ENCODE peak calls at places on chromosomes 3 and 15, in seven cellular contexts. One of them, this sample, is unnamed.
A peak's percentile ranks its signal among the peaks of the same experiment; 100 is the strongest.

GRCh38 chr3:126351771-126352475 is 5.3 kb downstream of the KLF15 start:
- DNase-seq in SK-N-SH: no peak
- DNase-seq in Karpas-422: no peak
- DNase-seq in A549: no peak
- DNase-seq in neural progenitor cell: no peak
- DNase-seq in mammary epithelial cell: no peak
- DNase-seq in IMR-90: no peak
- DNase-seq in this sample: no peak

GRCh38 chr15:70466305-70466704 is 297.1 kb downstream of the UACA start:
- DNase-seq in IMR-90: no peak
- DNase-seq in mammary epithelial cell: no peak
- DNase-seq in SK-N-SH: no peak
- DNase-seq in A549: no peak
- DNase-seq in Karpas-422: no peak
- DNase-seq in neural progenitor cell: no peak
- DNase-seq in this sample: no peak

GRCh38 chr15:67172172-67172571 is 82.3 kb downstream of the AAGAB start:
- DNase-seq in SK-N-SH: no peak
- DNase-seq in neural progenitor cell: no peak
- DNase-seq in A549: no peak
- DNase-seq in mammary epithelial cell: no peak
- DNase-seq in Karpas-422: no peak
- DNase-seq in IMR-90: peak; percentile 63
- DNase-seq in this sample: no peak

GRCh38 chr3:101862453-101863165 is 13.3 kb downstream of the NFKBIZ start:
- DNase-seq in A549: no peak
- DNase-seq in SK-N-SH: no peak
- DNase-seq in mammary epithelial cell: peak; percentile 55
- DNase-seq in neural progenitor cell: no peak
- DNase-seq in Karpas-422: no peak
- DNase-seq in IMR-90: peak; percentile 37
- DNase-seq in this sample: no peak

GRCh38 chr15:87038404-87038803 is 958.7 kb downstream of the AGBL1 start:
- DNase-seq in neural progenitor cell: peak; percentile 9
- DNase-seq in IMR-90: no peak
- DNase-seq in A549: no peak
- DNase-seq in Karpas-422: no peak
- DNase-seq in SK-N-SH: no peak
- DNase-seq in mammary epithelial cell: no peak
- DNase-seq in this sample: no peak

GRCh38 chr3:13098605-13099004 is 25.4 kb upstream of the IQSEC1 start:
- DNase-seq in A549: no peak
- DNase-seq in mammary epithelial cell: no peak
- DNase-seq in neural progenitor cell: no peak
- DNase-seq in IMR-90: no peak
- DNase-seq in SK-N-SH: no peak
- DNase-seq in Karpas-422: no peak
- DNase-seq in this sample: no peak

GRCh38 chr15:55485273-55485672 is 22.8 kb downstream of the DNAAF4 start:
- DNase-seq in mammary epithelial cell: no peak
- DNase-seq in SK-N-SH: no peak
- DNase-seq in neural progenitor cell: no peak
- DNase-seq in IMR-90: no peak
- DNase-seq in A549: no peak
- DNase-seq in Karpas-422: no peak
- DNase-seq in this sample: no peak

GRCh38 chr3:54859204-54859603 is 68.7 kb downstream of the LRTM1 start:
- DNase-seq in A549: no peak
- DNase-seq in IMR-90: peak; percentile 68
- DNase-seq in neural progenitor cell: no peak
- DNase-seq in mammary epithelial cell: peak; percentile 81
- DNase-seq in SK-N-SH: no peak
- DNase-seq in Karpas-422: no peak
- DNase-seq in this sample: no peak

GRCh38 chr3:45024601-45025262 is 1.4 kb upstream of the CLEC3B start:
- DNase-seq in IMR-90: no peak
- DNase-seq in A549: no peak
- DNase-seq in mammary epithelial cell: no peak
- DNase-seq in neural progenitor cell: no peak
- DNase-seq in Karpas-422: no peak
- DNase-seq in SK-N-SH: no peak
- DNase-seq in this sample: no peak

GRCh38 chr15:40367673-40368611 is 9.9 kb downstream of the DISP2 start:
- DNase-seq in IMR-90: peak; percentile 87
- DNase-seq in neural progenitor cell: peak; percentile 96
- DNase-seq in Karpas-422: peak; percentile 97
- DNase-seq in A549: peak; percentile 70
- DNase-seq in SK-N-SH: peak; percentile 88
- DNase-seq in mammary epithelial cell: peak; percentile 88
- DNase-seq in this sample: peak; percentile 95

GRCh38 chr3:131794766-131795381 is 239.9 kb downstream of the CPNE4 start:
- DNase-seq in neural progenitor cell: peak; percentile 66
- DNase-seq in IMR-90: peak; percentile 52
- DNase-seq in A549: peak; percentile 18
- DNase-seq in SK-N-SH: peak; percentile 40
- DNase-seq in Karpas-422: peak; percentile 88
- DNase-seq in mammary epithelial cell: peak; percentile 29
- DNase-seq in this sample: peak; percentile 70

GRCh38 chr3:11509175-11510000 is 134.3 kb downstream of the VGLL4 start:
- DNase-seq in Karpas-422: no peak
- DNase-seq in A549: no peak
- DNase-seq in mammary epithelial cell: no peak
- DNase-seq in neural progenitor cell: peak; percentile 60
- DNase-seq in SK-N-SH: peak; percentile 81
- DNase-seq in IMR-90: peak; percentile 96
- DNase-seq in this sample: peak; percentile 88

GRCh38 chr15:74062671-74063070 is 19.7 kb downstream of the GOLGA6A start:
- DNase-seq in IMR-90: no peak
- DNase-seq in A549: no peak
- DNase-seq in SK-N-SH: no peak
- DNase-seq in neural progenitor cell: no peak
- DNase-seq in Karpas-422: no peak
- DNase-seq in mammary epithelial cell: no peak
- DNase-seq in this sample: no peak

GRCh38 chr3:123096701-123097100 is 29.9 kb downstream of the PDIA5 start:
- DNase-seq in A549: no peak
- DNase-seq in neural progenitor cell: no peak
- DNase-seq in SK-N-SH: peak; percentile 66
- DNase-seq in IMR-90: peak; percentile 75
- DNase-seq in Karpas-422: no peak
- DNase-seq in mammary epithelial cell: no peak
- DNase-seq in this sample: peak; percentile 62

GRCh38 chr3:182947892-182948291 is 32.4 kb downstream of the DCUN1D1 start:
- DNase-seq in neural progenitor cell: no peak
- DNase-seq in A549: peak; percentile 6
- DNase-seq in Karpas-422: peak; percentile 74
- DNase-seq in IMR-90: no peak
- DNase-seq in mammary epithelial cell: no peak
- DNase-seq in SK-N-SH: no peak
- DNase-seq in this sample: no peak

GRCh38 chr15:48965972-48966371 is 2.3 kb upstream of the SHC4 start:
- DNase-seq in SK-N-SH: no peak
- DNase-seq in Karpas-422: peak; percentile 84
- DNase-seq in A549: peak; percentile 9
- DNase-seq in neural progenitor cell: no peak
- DNase-seq in IMR-90: peak; percentile 78
- DNase-seq in mammary epithelial cell: peak; percentile 86
- DNase-seq in this sample: peak; percentile 48

GRCh38 chr15:62977952-62978811 is 64.4 kb upstream of the TPM1 start:
- DNase-seq in SK-N-SH: no peak
- DNase-seq in neural progenitor cell: no peak
- DNase-seq in IMR-90: peak; percentile 44
- DNase-seq in mammary epithelial cell: peak; percentile 57
- DNase-seq in Karpas-422: no peak
- DNase-seq in A549: no peak
- DNase-seq in this sample: no peak

GRCh38 chr15:82750831-82751181 is 41.1 kb upstream of the AP3B2 start:
- DNase-seq in IMR-90: no peak
- DNase-seq in mammary epithelial cell: no peak
- DNase-seq in neural progenitor cell: no peak
- DNase-seq in Karpas-422: peak; percentile 56
- DNase-seq in A549: peak; percentile 33
- DNase-seq in SK-N-SH: peak; percentile 27
- DNase-seq in this sample: peak; percentile 34

GRCh38 chr3:156727519-156728205 is 53.3 kb downstream of the TIPARP start:
- DNase-seq in SK-N-SH: no peak
- DNase-seq in neural progenitor cell: no peak
- DNase-seq in A549: no peak
- DNase-seq in Karpas-422: peak; percentile 89
- DNase-seq in IMR-90: no peak
- DNase-seq in mammary epithelial cell: no peak
- DNase-seq in this sample: no peak

GRCh38 chr15:59657635-59658125 is 365 bp upstream of the GTF2A2 start:
- DNase-seq in IMR-90: no peak
- DNase-seq in mammary epithelial cell: no peak
- DNase-seq in A549: no peak
- DNase-seq in Karpas-422: no peak
- DNase-seq in SK-N-SH: no peak
- DNase-seq in neural progenitor cell: no peak
- DNase-seq in this sample: no peak

GRCh38 chr3:184459355-184459754 is 79.5 kb downstream of the CHRD start:
- DNase-seq in Karpas-422: no peak
- DNase-seq in IMR-90: peak; percentile 84
- DNase-seq in neural progenitor cell: no peak
- DNase-seq in SK-N-SH: no peak
- DNase-seq in A549: no peak
- DNase-seq in mammary epithelial cell: peak; percentile 32
- DNase-seq in this sample: no peak

GRCh38 chr3:169071003-169071402 is 592.5 kb downstream of the MECOM start:
- DNase-seq in SK-N-SH: no peak
- DNase-seq in Karpas-422: no peak
- DNase-seq in IMR-90: peak; percentile 36
- DNase-seq in neural progenitor cell: no peak
- DNase-seq in mammary epithelial cell: no peak
- DNase-seq in A549: no peak
- DNase-seq in this sample: no peak

DNA sequence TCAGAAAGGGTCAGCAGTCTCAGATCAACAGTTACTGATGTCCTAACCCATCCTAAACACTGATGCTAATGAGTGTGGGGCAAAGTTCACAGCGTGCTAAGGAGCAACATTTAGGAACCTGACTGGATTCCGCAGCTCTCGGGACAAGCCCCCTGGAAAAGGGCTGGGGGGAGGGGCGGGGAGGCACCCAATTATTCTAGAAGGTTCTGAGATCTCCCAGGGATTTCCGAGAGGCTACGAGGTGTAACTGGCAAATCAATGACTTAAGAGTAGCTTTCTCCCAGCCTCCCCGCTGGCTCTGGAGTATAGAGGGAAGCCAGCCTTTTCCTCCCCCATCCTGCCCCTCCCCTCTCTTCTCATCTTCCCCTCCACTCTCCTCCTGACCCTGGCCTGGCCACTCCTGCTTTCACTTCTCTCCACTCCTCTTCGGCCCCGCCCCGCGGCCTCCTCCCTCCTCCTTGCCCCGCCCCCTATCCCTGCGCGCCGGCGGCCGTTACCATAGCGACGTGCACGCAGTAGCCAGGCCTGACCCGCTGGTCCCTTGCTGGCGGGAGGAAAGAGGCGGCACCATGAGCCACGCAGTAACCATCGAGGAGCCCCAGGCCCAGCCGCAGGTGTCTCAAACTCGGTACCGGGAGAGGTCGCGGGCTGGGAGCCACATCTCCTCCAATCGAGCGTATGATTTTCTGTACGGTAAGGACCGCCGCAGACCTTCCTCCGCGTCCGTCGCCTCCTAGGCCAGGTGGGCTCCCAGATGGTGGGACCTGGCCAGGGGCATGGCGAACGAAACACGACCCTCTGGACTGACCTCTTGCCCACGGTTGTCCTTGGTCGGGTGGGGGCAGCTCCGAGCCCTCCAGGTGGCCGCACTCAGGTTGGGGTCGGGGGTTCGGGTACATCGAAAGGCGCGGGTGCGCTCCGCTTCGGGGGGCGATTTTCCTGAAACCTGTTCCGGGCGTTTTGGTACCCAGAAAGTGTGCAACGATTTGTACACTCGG is at the start of gene CFAP91:
- DNase-seq in A549: peak; percentile 77
- DNase-seq in IMR-90: peak; percentile 83
- DNase-seq in mammary epithelial cell: peak; percentile 87
- DNase-seq in Karpas-422: peak; percentile 67
- DNase-seq in SK-N-SH: peak; percentile 97
- DNase-seq in neural progenitor cell: peak; percentile 98
- DNase-seq in this sample: peak; percentile 97
- H3K4me2 ChIP-seq in A549: peak within 1 kb of the TSS; percentile 84
- H3K4me2 ChIP-seq in IMR-90: peak within 1 kb of the TSS; percentile 91
- H3K4me2 ChIP-seq in mammary epithelial cell: peak within 1 kb of the TSS; percentile 91
- H3K4me2 ChIP-seq in Karpas-422: peak within 1 kb of the TSS; percentile 55
- H3K4me2 ChIP-seq in SK-N-SH: peak within 1 kb of the TSS; percentile 94
- H3K4me2 ChIP-seq in neural progenitor cell: peak within 1 kb of the TSS; percentile 73
- H3K4me2 ChIP-seq in this sample: peak within 1 kb of the TSS; percentile 89

GRCh38 chr15:26081758-26082068 is 218.6 kb upstream of the ATP10A start:
- DNase-seq in A549: peak; percentile 2
- DNase-seq in IMR-90: no peak
- DNase-seq in neural progenitor cell: no peak
- DNase-seq in SK-N-SH: peak; percentile 15
- DNase-seq in mammary epithelial cell: no peak
- DNase-seq in Karpas-422: no peak
- DNase-seq in this sample: no peak
- H3K4me3 ChIP-seq in A549: peak overlapping the region; percentile 37
- H3K4me3 ChIP-seq in IMR-90: no peak overlapping the region
- H3K4me3 ChIP-seq in neural progenitor cell: peak overlapping the region; percentile 45
- H3K4me3 ChIP-seq in SK-N-SH: peak overlapping the region; percentile 17
- H3K4me3 ChIP-seq in mammary epithelial cell: no peak overlapping the region
- H3K4me3 ChIP-seq in Karpas-422: no peak overlapping the region
- H3K4me3 ChIP-seq in this sample: no peak overlapping the region

DNA sequence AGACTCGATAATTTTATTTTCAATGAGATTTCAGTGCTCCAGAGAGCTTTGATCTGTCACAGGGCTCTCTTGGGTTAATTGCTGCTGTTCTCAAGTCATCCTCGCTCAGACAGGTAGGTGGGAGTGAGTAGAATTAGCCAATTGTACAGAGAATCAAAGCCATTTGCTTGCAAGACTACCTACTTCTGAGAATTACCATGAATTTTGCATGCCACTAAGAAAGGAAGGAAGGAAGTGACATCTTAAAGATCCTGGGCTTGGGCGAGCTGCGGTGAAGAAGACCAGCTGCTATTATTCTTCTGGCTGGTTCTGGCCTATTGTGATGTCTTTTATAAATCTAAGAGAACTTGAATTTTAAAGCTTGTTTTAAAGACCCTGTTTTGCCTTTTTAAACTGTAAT is 154.1 kb upstream of the LPP start:
- DNase-seq in IMR-90: no peak
- DNase-seq in mammary epithelial cell: no peak
- DNase-seq in A549: no peak
- DNase-seq in Karpas-422: peak; percentile 95
- DNase-seq in SK-N-SH: no peak
- DNase-seq in neural progenitor cell: no peak
- DNase-seq in this sample: no peak
- H3K4me2 ChIP-seq in IMR-90: no peak overlapping the region
- H3K4me2 ChIP-seq in mammary epithelial cell: no peak overlapping the region
- H3K4me2 ChIP-seq in A549: peak overlapping the region; percentile 25
- H3K4me2 ChIP-seq in Karpas-422: peak overlapping the region; percentile 74
- H3K4me2 ChIP-seq in SK-N-SH: no peak overlapping the region
- H3K4me2 ChIP-seq in neural progenitor cell: no peak overlapping the region
- H3K4me2 ChIP-seq in this sample: no peak overlapping the region

DNA sequence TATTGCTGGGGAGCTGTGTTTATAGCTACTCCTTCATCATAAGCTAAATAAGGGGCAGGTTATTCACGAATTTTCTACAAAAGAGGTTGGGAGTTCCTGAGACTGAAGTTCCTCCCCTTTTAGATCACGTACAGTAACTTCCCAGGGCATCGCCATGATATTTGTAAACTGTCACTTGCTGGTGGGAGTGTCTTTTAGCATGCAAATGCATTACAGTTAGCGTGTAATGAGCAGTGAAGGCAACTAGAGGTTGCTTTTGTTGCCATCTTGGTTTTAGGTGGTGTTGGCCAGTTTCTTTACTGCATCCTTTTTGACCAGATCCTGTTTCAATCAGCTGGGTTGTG is 64.4 kb downstream of the IL12A start:
- DNase-seq in mammary epithelial cell: no peak
- DNase-seq in A549: no peak
- DNase-seq in neural progenitor cell: no peak
- DNase-seq in IMR-90: no peak
- DNase-seq in Karpas-422: no peak
- DNase-seq in SK-N-SH: no peak
- DNase-seq in this sample: no peak
- H3K4me3 ChIP-seq in mammary epithelial cell: no peak overlapping the region
- H3K4me3 ChIP-seq in A549: no peak overlapping the region
- H3K4me3 ChIP-seq in neural progenitor cell: no peak overlapping the region
- H3K4me3 ChIP-seq in IMR-90: no peak overlapping the region
- H3K4me3 ChIP-seq in Karpas-422: no peak overlapping the region
- H3K4me3 ChIP-seq in SK-N-SH: no peak overlapping the region
- H3K4me3 ChIP-seq in this sample: no peak overlapping the region

This sample was measured in hepatocyte.